ENCODE peak calls at places on chromosomes 2 and 18, in four cellular contexts. Y is LoVo, M is endothelial cell, G is OCI-LY7. V is an unnamed sample.
A peak's percentile ranks its signal among the peaks of the same experiment; 100 is the strongest.

GRCh38 chr2:57990118-57990725 is 56.4 kb upstream of the VRK2 start:
- DNase-seq in Y (no peak), M (no peak), G (no peak), V (no peak)

GRCh38 chr2:151299940-151300539 is 10.6 kb upstream of the NMI start:
- DNase-seq in Y (no peak), M (no peak), G (no peak), V (no peak)

GRCh38 chr2:216533504-216534068 is 34.9 kb downstream of the RPL37A start:
- DNase-seq in Y (no peak), M (no peak), G (no peak), V (no peak)

GRCh38 chr2:43464546-43464945 is 131.3 kb downstream of the THADA start:
- DNase-seq in Y (no peak), M (no peak), G (no peak), V (no peak)

GRCh38 chr2:216663106-216663505 is 29.9 kb downstream of the IGFBP2 start:
- DNase-seq in Y (no peak), M (no peak), G (no peak), V (no peak)

GRCh38 chr2:136107238-136108033 is 10.5 kb downstream of the CXCR4 start:
- DNase-seq in Y (no peak), M (no peak), G (no peak), V (no peak)

GRCh38 chr2:152466041-152466440 is 131.1 kb downstream of the FMNL2 start:
- DNase-seq in Y (peak; percentile 56), M (no peak), G (no peak), V (peak; percentile 72)

GRCh38 chr2:197215988-197216979 is 94.3 kb downstream of the ANKRD44 start:
- DNase-seq in Y (no peak), M (no peak), G (peak; percentile 76), V (no peak)

GRCh38 chr2:43605079-43605655 is 9.3 kb upstream of the THADA start:
- DNase-seq in Y (peak; percentile 22), M (peak; percentile 19), G (peak; percentile 55), V (peak; percentile 63)

GRCh38 chr2:40416486-40416885 is 35.4 kb downstream of the SLC8A1 start:
- DNase-seq in Y (no peak), M (no peak), G (no peak), V (no peak)

GRCh38 chr2:69977208-69977607 is 15.8 kb upstream of the ASPRV1 start:
- DNase-seq in Y (no peak), M (no peak), G (no peak), V (no peak)

GRCh38 chr2:53880756-53881155 is 21.0 kb upstream of the GPR75 start:
- DNase-seq in Y (no peak), M (no peak), G (no peak), V (no peak)

GRCh38 chr2:20225294-20226151 is 593 bp upstream of the SDC1 start:
- DNase-seq in Y (peak; percentile 71), M (peak; percentile 46), G (peak; percentile 29), V (peak; percentile 92)

GRCh38 chr18:55830490-55830889 is 242.5 kb upstream of the TCF4 start:
- DNase-seq in Y (no peak), M (no peak), G (no peak), V (no peak)

GRCh38 chr18:21481739-21482138 is 118.8 kb downstream of the ESCO1 start:
- DNase-seq in Y (no peak), M (no peak), G (no peak), V (no peak)

GRCh38 chr2:131030478-131030971 is 62.7 kb downstream of the FAM168B start:
- DNase-seq in Y (no peak), M (no peak), G (no peak), V (no peak)

GRCh38 chr2:181319291-181319690 is 137.9 kb upstream of the ITGA4 start:
- DNase-seq in Y (no peak), M (no peak), G (no peak), V (no peak)

GRCh38 chr18:78771496-78772368 is 207.9 kb upstream of the SALL3 start:
- DNase-seq in Y (no peak), M (no peak), G (no peak), V (peak; percentile 66)

V was measured in SW480.